ENCODE peak calls at places on chromosome 13, in seven cellular contexts. J, E, K, I, H, T and M are unnamed samples.

GRCh38 chr13:76993021-76993420 is 1.1 kb downstream of the CLN5 start:
- DNase-seq in E (no peak), J (no peak), K (no peak), H (no peak), I (peak; percentile 55), T (no peak), M (no peak)

GRCh38 chr13:28744091-28744536 is 25.3 kb upstream of the SLC46A3 start:
- DNase-seq in T (no peak), K (no peak), E (no peak), J (no peak), H (no peak), I (no peak), M (no peak)

GRCh38 chr13:28729541-28729940 is 10.8 kb upstream of the SLC46A3 start:
- DNase-seq in T (no peak), K (no peak), J (no peak), H (no peak), I (no peak), E (no peak), M (no peak)

GRCh38 chr13:56953965-56954364 is 186.8 kb upstream of the PRR20A start:
- DNase-seq in T (no peak), K (no peak), J (no peak), E (no peak), H (no peak), I (no peak), M (no peak)

GRCh38 chr13:60244381-60244780 is 80.7 kb upstream of the DIAPH3 start:
- DNase-seq in K (no peak), I (no peak), T (no peak), J (no peak), H (no peak), E (no peak), M (no peak)

GRCh38 chr13:35672611-35673010 is 196.1 kb upstream of the MAB21L1 start:
- DNase-seq in K (peak; percentile 70), J (no peak), H (no peak), I (no peak), E (no peak), T (no peak), M (no peak)

GRCh38 chr13:113765241-113765910 is 6.3 kb downstream of the TMEM255B start:
- DNase-seq in K (no peak), E (no peak), J (no peak), H (peak; percentile 27), T (no peak), I (no peak), M (no peak)

GRCh38 chr13:99992912-99993311 is 11.3 kb downstream of the ZIC2 start:
- DNase-seq in K (no peak), H (no peak), J (no peak), I (peak; percentile 51), T (no peak), E (peak; percentile 74), M (no peak)

GRCh38 chr13:48891586-48891985 is 84.1 kb upstream of the FNDC3A start:
- DNase-seq in E (no peak), I (peak; percentile 81), H (no peak), K (no peak), T (no peak), J (no peak), M (no peak)

GRCh38 chr13:57637515-57637914 is 6.0 kb downstream of the PCDH17 start:
- DNase-seq in I (no peak), T (no peak), K (no peak), E (no peak), H (no peak), J (no peak), M (no peak)

DNA sequence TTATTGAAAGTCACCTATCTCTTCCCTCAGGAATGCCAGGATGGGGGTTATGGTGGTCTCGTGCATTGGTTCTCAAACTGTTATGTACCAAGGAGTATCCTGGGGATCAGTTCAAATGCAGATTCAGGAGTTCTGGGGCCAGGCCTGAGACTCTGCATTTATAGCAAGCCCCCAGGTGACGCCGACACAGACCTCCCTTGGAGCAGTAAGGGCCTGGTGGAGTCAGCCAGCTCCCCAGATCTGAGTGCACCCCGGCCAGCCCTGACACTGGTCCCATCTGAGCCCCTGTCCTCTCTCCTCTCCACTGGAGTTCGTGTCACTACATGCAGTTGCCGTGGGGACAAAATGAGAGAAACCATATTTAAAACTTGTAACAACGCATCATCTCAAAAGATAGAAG is 112.9 kb downstream of the COL4A2 start:
- DNase-seq in T (no peak), H (no peak), E (no peak), K (no peak), J (no peak), I (no peak), M (no peak)
- H3K27ac ChIP-seq in T (no peak overlapping the region), H (peak overlapping the region; percentile 90), E (no peak overlapping the region), K (no peak overlapping the region), J (no peak overlapping the region), I (peak overlapping the region; percentile 91), M (no peak overlapping the region)

GRCh38 chr13:52652980-52653303 is 306 bp downstream of the SUGT1 start:
- DNase-seq in J (no peak), I (no peak), E (no peak), K (no peak), T (no peak), H (no peak), M (no peak)

GRCh38 chr13:52651880-52652169 is 811 bp upstream of the SUGT1 start:
- DNase-seq in K (no peak), J (no peak), H (no peak), E (no peak), T (no peak), I (no peak), M (no peak)

GRCh38 chr13:52646967-52647366 is 4.7 kb downstream of the HNRNPA1L2 start:
- DNase-seq in J (no peak), I (no peak), K (no peak), E (no peak), H (no peak), T (no peak), M (no peak)

GRCh38 chr13:52652170-52652979 is at the start of gene SUGT1:
- DNase-seq in H (peak; percentile 98), J (peak; percentile 96), T (peak; percentile 99), K (peak; percentile 92), I (peak; percentile 98), E (peak; percentile 94), M (peak; percentile 97)

GRCh38 chr13:52650731-52651130 is 1.9 kb upstream of the SUGT1 start:
- DNase-seq in H (no peak), J (no peak), K (no peak), T (no peak), E (no peak), I (no peak), M (no peak)
- H3K4me3 ChIP-seq in H (peak overlapping the region; percentile 79), J (no peak overlapping the region), K (peak overlapping the region; percentile 82), T (no peak overlapping the region), E (peak overlapping the region; percentile 86), I (peak overlapping the region; percentile 94), M (peak overlapping the region; percentile 76)

GRCh38 chr13:44573790-44574465 is 2.2 kb downstream of the TSC22D1 start:
- DNase-seq in E (peak; percentile 61), K (no peak), H (no peak), I (peak; percentile 28), J (peak; percentile 66), T (no peak), M (no peak)
- TF ChIP-seq CTCF in E (peak; percentile 50), K (peak; percentile 30), H (peak; percentile 53), I (peak; percentile 48), J (peak; percentile 39), T (peak; percentile 25), M (no peak)

DNA sequence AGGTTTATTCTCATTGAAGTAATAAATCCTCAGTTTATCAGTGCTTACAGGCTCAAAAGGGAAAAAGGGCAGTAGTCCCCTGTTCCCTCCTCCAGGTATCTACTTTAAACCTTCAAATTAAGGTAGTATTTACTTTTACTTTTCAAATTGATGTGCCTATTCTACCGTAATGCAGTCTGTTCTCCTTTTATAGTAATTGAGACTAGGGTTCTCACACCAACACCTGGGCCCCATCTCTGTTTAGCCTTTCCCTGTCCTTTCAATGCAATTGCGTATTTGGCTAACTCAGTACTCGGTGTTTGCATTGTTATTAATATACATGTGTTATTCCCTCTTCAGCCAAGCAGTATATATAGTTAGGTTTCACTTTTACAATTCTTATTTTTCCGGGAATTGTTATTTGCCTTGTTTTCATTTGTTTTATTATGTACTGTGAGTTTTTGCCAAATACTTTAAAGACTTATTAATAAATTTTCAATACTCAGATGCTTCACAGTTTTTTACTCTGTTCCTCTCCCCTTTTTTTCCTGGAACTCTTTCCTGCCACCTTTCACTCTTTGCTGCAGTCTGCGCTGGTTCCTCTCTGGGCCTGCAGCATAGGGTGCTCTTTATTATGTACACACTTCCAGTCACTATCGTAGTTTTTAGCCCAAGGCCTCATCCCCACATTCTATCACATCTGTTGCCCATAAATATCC is 30.3 kb downstream of the USPL1 start:
- DNase-seq in T (no peak), H (no peak), K (no peak), E (no peak), J (no peak), I (no peak), M (no peak)
- H3K27ac ChIP-seq in T (no peak overlapping the region), H (no peak overlapping the region), K (peak overlapping the region; percentile 46), E (no peak overlapping the region), J (no peak overlapping the region), I (no peak overlapping the region), M (no peak overlapping the region)